ENCODE peak calls at places on chromosome 3, in seven cellular contexts. K is body of pancreas; Z is thoracic aorta; O is MG63; W is GM06990; G is CD4-positive, CD25-positive, alpha-beta regulatory T cell; L is fibroblast of lung. E is an unnamed sample.
A peak's percentile ranks its signal among the peaks of the same experiment; 100 is the strongest.

GRCh38 chr3:132522353-132522752 is 74.7 kb upstream of the ACKR4 start:
- DNase-seq in K (no peak), Z (no peak), O (no peak), W (no peak), G (no peak), L (no peak), E (no peak)

GRCh38 chr3:9793161-9793781 is 389 bp downstream of the ARPC4 start:
- DNase-seq in K (no peak), Z (no peak), O (no peak), W (no peak), G (no peak), L (peak; percentile 45), E (no peak)

GRCh38 chr3:12192655-12193484 is 34.2 kb upstream of the TIMP4 start:
- DNase-seq in K (no peak), Z (no peak), O (no peak), W (no peak), G (no peak), L (no peak), E (no peak)

GRCh38 chr3:24100694-24101402 is 155.8 kb downstream of the NR1D2 start:
- DNase-seq in K (no peak), Z (no peak), O (no peak), W (no peak), G (no peak), L (peak; percentile 65), E (no peak)

GRCh38 chr3:188006726-188007393 is 147.1 kb upstream of the LPP start:
- DNase-seq in K (no peak), Z (no peak), O (peak; percentile 97), W (no peak), G (no peak), L (no peak), E (no peak)

GRCh38 chr3:32045091-32045964 is 61.1 kb upstream of the GPD1L start:
- DNase-seq in K (peak; percentile 73), Z (no peak), O (peak; percentile 70), W (no peak), G (no peak), L (peak; percentile 99), E (no peak)

GRCh38 chr3:147120029-147120428 is 286.3 kb downstream of the ZIC4 start:
- DNase-seq in K (no peak), Z (no peak), O (no peak), W (no peak), G (no peak), L (peak; percentile 70), E (no peak)

GRCh38 chr3:52313774-52314188 is 2.3 kb upstream of the DNAH1 start:
- DNase-seq in K (no peak), Z (no peak), O (peak; percentile 57), W (peak; percentile 80), G (no peak), L (peak; percentile 22), E (no peak)

GRCh38 chr3:191296041-191296541 is 33.1 kb upstream of the CCDC50 start:
- DNase-seq in K (no peak), Z (no peak), O (no peak), W (peak; percentile 53), G (no peak), L (no peak), E (no peak)

GRCh38 chr3:8987673-8988655 is 24.7 kb upstream of the RAD18 start:
- DNase-seq in K (peak; percentile 66), Z (no peak), O (peak; percentile 26), W (no peak), G (peak; percentile 58), L (peak; percentile 62), E (peak; percentile 65)

DNA sequence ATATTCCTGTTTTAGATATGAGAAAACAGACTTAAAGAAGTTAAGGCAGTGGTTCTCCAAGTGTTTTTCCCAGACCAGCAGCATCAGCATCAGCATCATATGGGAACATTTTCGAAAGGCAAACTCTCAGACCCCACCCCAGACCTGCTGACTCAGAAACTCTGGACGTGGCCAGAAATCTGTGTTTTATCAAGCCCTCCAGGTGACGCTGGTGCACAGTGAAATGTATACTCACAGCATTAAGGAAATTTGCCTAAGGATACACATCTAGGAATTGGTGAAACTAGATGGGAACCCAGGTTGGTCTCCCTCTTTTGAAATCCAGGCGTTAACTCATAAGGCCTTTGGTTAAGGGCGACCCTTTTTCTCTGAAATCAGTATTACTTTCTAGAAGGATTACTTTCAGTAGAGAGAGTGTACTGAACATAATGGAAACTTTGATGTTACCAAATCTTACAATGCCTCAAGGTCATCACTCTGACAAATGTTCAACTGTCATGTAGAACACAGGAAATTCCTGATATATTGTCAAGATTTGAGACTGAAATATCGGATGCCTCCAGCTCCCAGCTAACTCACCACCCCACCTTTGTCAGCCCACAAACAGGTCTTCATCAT is 910.2 kb downstream of the ROBO1 start:
- DNase-seq in K (no peak), Z (no peak), O (no peak), W (no peak), G (no peak), L (no peak), E (no peak)
- H3K27me3 ChIP-seq in K (no peaks in the 10 kb centered on the region), Z (no peaks in the 10 kb centered on the region), O (no peaks in the 10 kb centered on the region), W (no peaks in the 10 kb centered on the region), G (no peaks in the 10 kb centered on the region), L (no peaks in the 10 kb centered on the region), E (no peaks in the 10 kb centered on the region)

DNA sequence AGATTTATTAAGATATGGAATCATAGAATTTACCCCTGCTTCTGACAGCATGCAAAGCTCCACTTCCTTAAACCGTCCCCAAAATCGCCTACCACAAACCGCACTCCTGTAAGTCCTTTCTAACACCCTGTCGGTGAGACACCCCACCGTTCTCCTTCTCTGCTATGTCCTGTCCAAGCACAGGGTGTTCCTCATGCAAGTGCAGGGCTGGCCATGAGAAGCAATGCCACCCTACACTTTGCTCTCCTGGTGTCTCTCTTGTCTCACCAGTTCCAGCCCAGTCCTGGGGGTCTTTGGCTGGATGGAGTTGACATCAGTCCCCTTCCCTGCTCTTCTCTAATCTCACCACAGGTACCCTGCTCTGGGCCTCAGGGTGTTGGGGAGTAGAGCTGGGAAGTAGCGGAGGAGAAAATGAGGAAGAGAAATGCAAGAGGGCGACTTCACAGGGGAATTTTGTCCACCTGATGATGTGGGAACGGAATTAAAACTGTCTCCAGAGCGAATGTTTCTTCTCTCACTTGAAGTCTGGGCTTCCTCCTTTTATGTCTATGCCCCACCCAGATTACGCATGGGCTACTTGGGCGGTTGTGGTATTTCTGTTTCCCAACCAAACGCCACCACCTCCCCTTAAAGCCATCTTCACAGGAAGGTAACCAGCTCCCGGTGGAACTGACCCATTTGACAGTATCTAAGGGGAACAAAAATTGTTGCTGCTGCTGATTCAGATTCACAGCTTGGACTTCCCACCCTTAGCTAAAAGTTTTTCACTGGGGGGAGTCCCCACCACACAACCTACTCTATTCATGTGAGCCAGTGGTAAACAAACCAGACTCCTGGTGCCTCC is 49.9 kb downstream of the CASR start:
- DNase-seq in K (no peak), Z (no peak), O (no peak), W (peak; percentile 47), G (no peak), L (no peak), E (no peak)
- H3K27me3 ChIP-seq in K (no peaks in the 10 kb centered on the region), Z (no peaks in the 10 kb centered on the region), O (no peaks in the 10 kb centered on the region), W (no peaks in the 10 kb centered on the region), G (peaks cover 1% of the 10 kb centered on the region), L (no peaks in the 10 kb centered on the region), E (no peaks in the 10 kb centered on the region)

DNA sequence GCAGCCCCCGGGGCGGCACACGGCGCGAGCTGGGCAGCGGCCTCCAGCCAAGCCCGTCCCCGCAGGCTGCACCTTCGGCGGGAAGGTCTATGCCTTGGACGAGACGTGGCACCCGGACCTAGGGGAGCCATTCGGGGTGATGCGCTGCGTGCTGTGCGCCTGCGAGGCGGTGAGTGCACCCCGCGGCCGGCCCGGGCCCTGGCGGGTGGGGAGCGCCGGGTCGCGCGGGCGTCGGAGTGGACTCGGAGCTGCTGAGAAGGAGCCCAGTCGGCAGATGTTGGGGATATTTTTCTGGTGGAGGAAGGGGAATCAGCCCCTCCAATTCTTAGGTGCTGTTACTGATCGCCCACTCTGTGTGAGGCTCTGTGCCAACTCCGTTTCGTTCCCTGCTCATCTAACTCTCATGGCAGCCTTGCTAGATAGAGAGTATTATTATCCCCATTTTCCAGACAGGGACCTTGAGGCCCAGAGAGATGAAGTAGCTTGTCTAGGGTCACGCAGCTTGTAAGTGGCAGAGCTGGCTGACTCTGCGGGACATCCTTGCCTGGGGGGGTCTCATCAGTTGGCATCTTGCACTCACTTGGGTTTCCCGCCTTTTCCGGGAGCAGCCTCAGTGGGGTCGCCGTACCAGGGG is 890 bp downstream of the CHRD start:
- DNase-seq in K (no peak), Z (no peak), O (no peak), W (no peak), G (peak; percentile 16), L (no peak), E (no peak)
- H3K27me3 ChIP-seq in K (no peaks in the 10 kb centered on the region), Z (no peaks in the 10 kb centered on the region), O (peaks cover 15% of the 10 kb centered on the region), W (peaks cover 3% of the 10 kb centered on the region), G (peaks cover 21% of the 10 kb centered on the region), L (peaks cover 36% of the 10 kb centered on the region), E (peaks cover 67% of the 10 kb centered on the region)

GRCh38 chr3:138943724-138944131 is 3.2 kb downstream of the FOXL2 start:
- DNase-seq in K (peak; percentile 6), Z (no peak), O (no peak), W (no peak), G (no peak), L (peak; percentile 58), E (no peak)
- H3K27me3 ChIP-seq in K (no peaks in the 10 kb centered on the region), Z (peaks cover 58% of the 10 kb centered on the region), O (no peaks in the 10 kb centered on the region), W (peaks cover 5% of the 10 kb centered on the region), G (peaks cover 47% of the 10 kb centered on the region), L (peaks cover 95% of the 10 kb centered on the region), E (peaks cover 98% of the 10 kb centered on the region)

E was measured in CD4-positive, alpha-beta T cell.